ENCODE peak calls at places on chromosomes 13 and 19, in six cellular contexts. One of them, this sample, is unnamed.

GRCh38 chr13:20415288-20415644 is 110.4 kb downstream of the CRYL1 start:
- DNase-seq in T-cell: no peak
- DNase-seq in lower leg skin: no peak
- DNase-seq in AML-193: no peak
- DNase-seq in ascending aorta: no peak
- DNase-seq in lower lobe of right lung: no peak
- DNase-seq in this sample: no peak

GRCh38 chr13:40064723-40065122 is 409.3 kb downstream of the COG6 start:
- DNase-seq in ascending aorta: peak
- DNase-seq in T-cell: no peak
- DNase-seq in lower leg skin: no peak
- DNase-seq in lower lobe of right lung: no peak
- DNase-seq in AML-193: no peak
- DNase-seq in this sample: no peak

GRCh38 chr19:50906217-50906616 is 5.0 kb downstream of the KLK4 start:
- DNase-seq in lower lobe of right lung: no peak
- DNase-seq in ascending aorta: no peak
- DNase-seq in T-cell: no peak
- DNase-seq in lower leg skin: no peak
- DNase-seq in AML-193: no peak
- DNase-seq in this sample: peak

GRCh38 chr19:33248954-33249613 is 23.4 kb upstream of the SLC7A10 start:
- DNase-seq in AML-193: peak
- DNase-seq in lower lobe of right lung: peak
- DNase-seq in ascending aorta: no peak
- DNase-seq in lower leg skin: no peak
- DNase-seq in T-cell: no peak
- DNase-seq in this sample: peak

GRCh38 chr19:31553112-31553843 is 204.0 kb upstream of the TSHZ3 start:
- DNase-seq in lower leg skin: no peak
- DNase-seq in lower lobe of right lung: no peak
- DNase-seq in T-cell: no peak
- DNase-seq in AML-193: no peak
- DNase-seq in ascending aorta: no peak
- DNase-seq in this sample: no peak

GRCh38 chr19:53870485-53870844 is 2.8 kb downstream of the MYADM start:
- DNase-seq in AML-193: peak
- DNase-seq in lower lobe of right lung: peak
- DNase-seq in lower leg skin: no peak
- DNase-seq in ascending aorta: no peak
- DNase-seq in T-cell: no peak
- DNase-seq in this sample: no peak

GRCh38 chr13:30053904-30054303 is 203.5 kb upstream of the UBL3 start:
- DNase-seq in ascending aorta: no peak
- DNase-seq in AML-193: no peak
- DNase-seq in lower leg skin: no peak
- DNase-seq in lower lobe of right lung: no peak
- DNase-seq in T-cell: no peak
- DNase-seq in this sample: no peak

GRCh38 chr13:27985600-27985999 is 2.9 kb downstream of the URAD start:
- DNase-seq in lower leg skin: no peak
- DNase-seq in ascending aorta: no peak
- DNase-seq in T-cell: no peak
- DNase-seq in AML-193: no peak
- DNase-seq in lower lobe of right lung: no peak
- DNase-seq in this sample: no peak

GRCh38 chr19:54172764-54173699 is at the start of gene TMC4:
- DNase-seq in AML-193: no peak
- DNase-seq in lower leg skin: no peak
- DNase-seq in ascending aorta: no peak
- DNase-seq in lower lobe of right lung: peak
- DNase-seq in T-cell: no peak
- DNase-seq in this sample: no peak